ENCODE peak calls at places on chromosomes 11 and 22, in nine cellular contexts. P is germinal center; V is T-helper 2 cell; U is lower leg skin; R is T-cell; M is foreskin keratinocyte; A is astrocyte of the spinal cord; Y is cardiac septum; L is activated CD4-positive, alpha-beta T cell treated with anti-CD3 and anti-CD28 coated beads, Interleukin-2, amount 50 U/mL, for 1 hour. K is an unnamed sample.

GRCh38 chr22:49853981-49854791 is 542 bp downstream of the ZBED4 start:
- DNase-seq in M (no peak), Y (no peak), R (no peak), V (no peak), L (peak; percentile 16), A (peak; percentile 26), P (peak; percentile 35), U (no peak), K (no peak)

GRCh38 chr11:108916290-108916689 is 251.4 kb downstream of the DDX10 start:
- DNase-seq in Y (no peak), L (no peak), R (no peak), M (no peak), P (no peak), A (peak; percentile 30), V (no peak), U (no peak), K (no peak)

GRCh38 chr22:49594078-49594477 is 233.6 kb downstream of the BRD1 start:
- DNase-seq in V (no peak), Y (peak; percentile 70), P (no peak), L (no peak), R (no peak), M (no peak), A (no peak), U (no peak), K (no peak)

GRCh38 chr22:31753005-31753633 is 700 bp upstream of the DEPDC5 start:
- DNase-seq in P (no peak), L (no peak), U (peak; percentile 27), V (no peak), M (no peak), A (peak; percentile 6), R (no peak), Y (no peak), K (no peak)

GRCh38 chr11:120137611-120138521 is at the start of gene TRIM29:
- DNase-seq in R (no peak), U (peak; percentile 81), M (peak; percentile 84), A (no peak), Y (peak; percentile 73), P (no peak), V (no peak), L (no peak), K (no peak)

GRCh38 chr11:2466869-2467694 is 22.3 kb downstream of the KCNQ1 start:
- DNase-seq in M (no peak), U (no peak), R (peak; percentile 57), A (no peak), Y (peak; percentile 72), L (peak; percentile 26), P (no peak), V (no peak), K (peak; percentile 35)

GRCh38 chr22:27476729-27477128 is 324.8 kb downstream of the MN1 start:
- DNase-seq in R (no peak), P (no peak), V (no peak), M (peak; percentile 86), Y (no peak), A (peak; percentile 76), U (no peak), L (no peak), K (no peak)

GRCh38 chr11:66476841-66477251 is 3.4 kb upstream of the DPP3 start:
- DNase-seq in M (no peak), R (no peak), P (no peak), U (no peak), V (no peak), Y (no peak), A (no peak), L (no peak), K (no peak)

GRCh38 chr11:47924184-47924671 is 56.1 kb upstream of the PTPRJ start:
- DNase-seq in P (no peak), Y (no peak), L (no peak), R (no peak), V (no peak), A (peak; percentile 62), U (no peak), M (no peak), K (no peak)

GRCh38 chr11:17686185-17686980 is 33.0 kb upstream of the MYOD1 start:
- DNase-seq in A (peak; percentile 81), V (no peak), P (no peak), L (no peak), M (no peak), U (no peak), Y (no peak), R (no peak), K (no peak)

GRCh38 chr11:17768547-17768946 is 34.0 kb downstream of the KCNC1 start:
- DNase-seq in Y (no peak), P (no peak), U (no peak), A (no peak), L (no peak), M (no peak), V (no peak), R (no peak), K (no peak)

GRCh38 chr11:62148271-62148980 is 24.6 kb downstream of the INCENP start:
- DNase-seq in P (no peak), L (no peak), A (no peak), R (no peak), V (no peak), M (no peak), Y (peak; percentile 41), U (no peak), K (no peak)

GRCh38 chr11:69470793-69471192 is 10.7 kb upstream of the LINC01488 start:
- DNase-seq in Y (no peak), R (no peak), U (no peak), M (no peak), L (no peak), A (no peak), V (no peak), P (no peak), K (no peak)

GRCh38 chr22:22111267-22111751 is 128.7 kb upstream of the TOP3B start:
- DNase-seq in A (peak; percentile 78), P (peak; percentile 47), R (no peak), U (no peak), Y (no peak), L (no peak), V (peak; percentile 7), M (peak; percentile 98), K (no peak)

GRCh38 chr11:87143663-87144062 is 105.9 kb downstream of the TMEM135 start:
- DNase-seq in U (no peak), M (no peak), V (no peak), A (no peak), P (no peak), L (no peak), R (no peak), Y (no peak), K (no peak)

GRCh38 chr11:94934836-94935235 is 38.5 kb downstream of the CWC15 start:
- DNase-seq in R (no peak), M (no peak), A (no peak), V (no peak), P (no peak), L (no peak), U (no peak), Y (no peak), K (no peak)

GRCh38 chr22:32574397-32574796 is 99.8 kb downstream of the FBXO7 start:
- DNase-seq in V (no peak), P (no peak), M (no peak), Y (no peak), A (no peak), U (no peak), R (no peak), L (no peak), K (no peak)

GRCh38 chr11:66109294-66109693 is 39.2 kb downstream of the PACS1 start:
- DNase-seq in L (no peak), V (no peak), Y (no peak), U (no peak), P (no peak), M (no peak), A (no peak), R (no peak), K (no peak)

GRCh38 chr11:3106736-3107524 is 49.7 kb upstream of the CARS1 start:
- DNase-seq in L (no peak), V (no peak), P (no peak), U (no peak), Y (peak; percentile 63), R (no peak), M (no peak), A (no peak), K (no peak)

GRCh38 chr11:64238076-64238475 is 2.8 kb upstream of the FKBP2 start:
- DNase-seq in P (no peak), V (no peak), Y (no peak), L (no peak), A (no peak), U (no peak), R (no peak), M (no peak), K (no peak)

GRCh38 chr22:27827586-27828213 is 26.1 kb upstream of the MN1 start:
- DNase-seq in V (no peak), Y (no peak), R (no peak), A (no peak), U (no peak), P (no peak), M (no peak), L (no peak), K (no peak)

GRCh38 chr11:102653744-102654291 is 28.7 kb upstream of the MMP20 start:
- DNase-seq in A (no peak), L (no peak), M (no peak), V (no peak), R (no peak), P (no peak), U (no peak), Y (no peak), K (no peak)

GRCh38 chr22:50002791-50003190 is 9.8 kb downstream of the IL17REL start:
- DNase-seq in M (no peak), L (no peak), Y (no peak), V (no peak), A (no peak), U (no peak), P (no peak), R (no peak), K (no peak)

GRCh38 chr22:50209893-50210292 is 9.1 kb downstream of the SELENOO start:
- DNase-seq in U (no peak), M (no peak), V (peak; percentile 50), R (peak; percentile 69), L (peak; percentile 76), A (peak; percentile 51), P (peak; percentile 76), Y (no peak), K (peak; percentile 71)

GRCh38 chr11:112727341-112727841 is 233.8 kb upstream of the NCAM1 start:
- DNase-seq in Y (no peak), A (no peak), P (no peak), R (no peak), V (no peak), L (no peak), U (no peak), M (no peak), K (no peak)

GRCh38 chr11:68035266-68035876 is 3.5 kb upstream of the TCIRG1 start:
- DNase-seq in L (no peak), M (no peak), V (no peak), P (no peak), R (no peak), A (no peak), Y (no peak), U (no peak), K (no peak)

GRCh38 chr22:47017245-47017644 is 254.8 kb downstream of the TBC1D22A start:
- DNase-seq in Y (no peak), L (no peak), A (no peak), U (no peak), R (no peak), M (no peak), P (no peak), V (no peak), K (no peak)

GRCh38 chr22:47549741-47550340 is 787.4 kb downstream of the TBC1D22A start:
- DNase-seq in V (no peak), Y (no peak), P (no peak), R (no peak), L (no peak), A (no peak), U (no peak), M (no peak), K (no peak)

GRCh38 chr22:46674367-46674781 is 54.2 kb downstream of the GRAMD4 start:
- DNase-seq in Y (peak; percentile 87), A (no peak), V (peak; percentile 87), R (peak; percentile 81), L (peak; percentile 95), U (peak; percentile 52), M (no peak), P (peak; percentile 87), K (peak; percentile 85)

GRCh38 chr11:12114487-12115033 is 4.2 kb downstream of the MICAL2 start:
- DNase-seq in R (no peak), P (no peak), L (no peak), U (no peak), Y (no peak), V (no peak), M (no peak), A (peak; percentile 54), K (no peak)

GRCh38 chr22:44955102-44955501 is 54.7 kb downstream of the PHF21B start:
- DNase-seq in V (no peak), P (no peak), Y (no peak), A (no peak), R (no peak), L (no peak), U (no peak), M (no peak), K (no peak)

K was measured in effector CD4-positive, alpha-beta T cell.